ENCODE peak calls at places on chromosomes 3 and 15, in nine cellular contexts. H is transverse colon; Q is iris pigment epithelial cell; X is NCI-H1105; O is activated T-helper 9 cell treated with anti-CD3 and anti-CD28 coated beads, Interleukin-2, amount 50 U/mL, for 16 hours; T is colonic mucosa; P is mesothelial cell of epicardium; G is amniotic stem cell; D is RPMI7951. Z is an unnamed sample.

GRCh38 chr3:88003115-88003755 is 55.6 kb downstream of the CGGBP1 start:
- DNase-seq in H (no peak), Q (peak), X (no peak), O (no peak), T (peak), P (no peak), G (no peak), D (peak), Z (peak)

GRCh38 chr15:71011503-71012155 is 103.6 kb upstream of the THSD4 start:
- DNase-seq in H (peak), Q (peak), X (no peak), O (no peak), T (peak), P (no peak), G (peak), D (peak), Z (peak)

GRCh38 chr15:64720188-64720587 is 55.2 kb downstream of the RBPMS2 start:
- DNase-seq in H (no peak), Q (no peak), X (no peak), O (no peak), T (no peak), P (no peak), G (no peak), D (no peak), Z (no peak)

GRCh38 chr3:143970773-143971366 is 753 bp upstream of the DIPK2A start:
- DNase-seq in H (peak), Q (peak), X (peak), O (peak), T (peak), P (peak), G (no peak), D (no peak), Z (peak)

GRCh38 chr15:44009056-44009455 is 182.3 kb downstream of the WDR76 start:
- DNase-seq in H (no peak), Q (peak), X (no peak), O (no peak), T (no peak), P (no peak), G (no peak), D (peak), Z (no peak)

GRCh38 chr3:184229424-184230080 is at the start of gene VWA5B2:
- DNase-seq in H (peak), Q (peak), X (peak), O (peak), T (peak), P (peak), G (no peak), D (peak), Z (peak)

GRCh38 chr3:111874177-111874820 is 15.2 kb downstream of the PHLDB2 start:
- DNase-seq in H (no peak), Q (peak), X (no peak), O (no peak), T (no peak), P (no peak), G (no peak), D (peak), Z (no peak)

GRCh38 chr3:134375542-134376384 is 1.5 kb upstream of the AMOTL2 start:
- DNase-seq in H (no peak), Q (no peak), X (no peak), O (no peak), T (peak), P (peak), G (no peak), D (no peak), Z (no peak)

GRCh38 chr3:64121750-64122311 is 98.5 kb upstream of the PSMD6 start:
- DNase-seq in H (no peak), Q (no peak), X (no peak), O (no peak), T (no peak), P (no peak), G (no peak), D (no peak), Z (no peak)

GRCh38 chr15:48974865-48975264 is 11.1 kb upstream of the SHC4 start:
- DNase-seq in H (no peak), Q (peak), X (no peak), O (no peak), T (no peak), P (no peak), G (no peak), D (peak), Z (no peak)

GRCh38 chr15:57820119-57820518 is 113.6 kb downstream of the POLR2M start:
- DNase-seq in H (no peak), Q (peak), X (no peak), O (no peak), T (no peak), P (no peak), G (peak), D (peak), Z (no peak)

GRCh38 chr15:69145694-69146492 is 14.5 kb upstream of the GLCE start:
- DNase-seq in H (no peak), Q (no peak), X (no peak), O (no peak), T (no peak), P (peak), G (no peak), D (no peak), Z (no peak)

GRCh38 chr15:78320173-78320572 is 20.0 kb upstream of the CRABP1 start:
- DNase-seq in H (no peak), Q (no peak), X (no peak), O (no peak), T (no peak), P (no peak), G (no peak), D (no peak), Z (no peak)

GRCh38 chr3:45608296-45608695 is 13.7 kb downstream of the LIMD1 start:
- DNase-seq in H (no peak), Q (no peak), X (no peak), O (no peak), T (no peak), P (no peak), G (no peak), D (no peak), Z (no peak)

GRCh38 chr3:102530443-102531195 is 95.8 kb downstream of the ZPLD1 start:
- DNase-seq in H (no peak), Q (peak), X (no peak), O (no peak), T (no peak), P (no peak), G (no peak), D (peak), Z (no peak)